ENCODE peak calls at places on chromosomes 3 and 15, in five cellular contexts. W, Y, C, M and D are unnamed samples. For H3K27me3, the result is how much of the 10 kb centered on the place peaks cover.

GRCh38 chr15:66425837-66426236 is 39.1 kb downstream of the MAP2K1 start:
- DNase-seq in M (no peak), W (no peak), Y (no peak), C (no peak), D (no peak)

GRCh38 chr15:56772868-56773639 is 39.7 kb upstream of the ZNF280D start:
- DNase-seq in W (no peak), Y (no peak), M (no peak), C (no peak), D (no peak)

GRCh38 chr15:39920510-39921273 is 626 bp upstream of the GPR176 start:
- DNase-seq in W (peak), C (peak), M (peak), Y (peak), D (peak)

GRCh38 chr3:129421236-129421883 is 7.1 kb downstream of the EFCAB12 start:
- DNase-seq in M (no peak), Y (no peak), C (no peak), W (no peak), D (no peak)

GRCh38 chr3:147404000-147404799 is 2.1 kb downstream of the ZIC4 start:
- DNase-seq in M (no peak), C (no peak), Y (no peak), W (no peak), D (no peak)

GRCh38 chr3:5004319-5005152 is 25.3 kb downstream of the BHLHE40 start:
- DNase-seq in C (no peak), M (no peak), Y (no peak), W (no peak), D (peak)

GRCh38 chr15:45802140-45802539 is 167.3 kb downstream of the SQOR start:
- DNase-seq in M (no peak), C (no peak), Y (no peak), W (no peak), D (no peak)

GRCh38 chr15:90234519-90234988 is 545 bp downstream of the GDPGP1 start:
- DNase-seq in Y (no peak), M (no peak), C (no peak), W (no peak), D (no peak)

GRCh38 chr15:64895285-64896065 is 16.2 kb upstream of the ANKDD1A start:
- DNase-seq in W (no peak), C (no peak), M (peak), Y (no peak), D (no peak)

GRCh38 chr15:74957301-74958035 is 896 bp upstream of the RPP25 start:
- DNase-seq in W (peak), Y (no peak), M (peak), C (no peak), D (no peak)

GRCh38 chr3:192957441-192957951 is 39.8 kb upstream of the MB21D2 start:
- DNase-seq in M (peak), C (no peak), Y (no peak), W (no peak), D (peak)

GRCh38 chr15:25858952-25859760 is 4.0 kb downstream of the ATP10A start:
- DNase-seq in Y (no peak), M (no peak), W (no peak), C (no peak), D (no peak)

GRCh38 chr3:80192871-80193270 is 425.1 kb upstream of the ROBO1 start:
- DNase-seq in M (no peak), W (no peak), Y (no peak), C (no peak), D (peak)

GRCh38 chr3:57011022-57011421 is 49.4 kb upstream of the SPATA12 start:
- DNase-seq in Y (no peak), C (no peak), W (no peak), M (no peak), D (no peak)

GRCh38 chr15:60223161-60223560 is 174.6 kb downstream of the ANXA2 start:
- DNase-seq in M (no peak), C (no peak), W (no peak), Y (no peak), D (peak)

GRCh38 chr15:74497584-74497983 is 36.6 kb upstream of the UBL7 start:
- DNase-seq in M (no peak), Y (no peak), C (no peak), W (no peak), D (peak)

GRCh38 chr15:67174864-67175573 is 79.4 kb downstream of the AAGAB start:
- DNase-seq in C (no peak), M (no peak), W (no peak), Y (no peak), D (peak)

GRCh38 chr3:155238845-155239244 is 54.6 kb downstream of the STRIT1 start:
- DNase-seq in W (no peak), Y (no peak), C (no peak), M (no peak), D (no peak)

GRCh38 chr3:126572343-126572742 is 13.6 kb upstream of the C3orf22 start:
- DNase-seq in W (no peak), Y (no peak), C (no peak), M (no peak), D (no peak)

GRCh38 chr15:85750807-85751730 is 43.7 kb downstream of the KLHL25 start:
- DNase-seq in C (peak), Y (no peak), M (no peak), W (peak), D (no peak)

GRCh38 chr3:63582943-63583500 is 69.5 kb upstream of the SNTN start:
- DNase-seq in Y (no peak), C (no peak), W (no peak), M (no peak), D (no peak)

GRCh38 chr3:14224895-14225294 is 46.3 kb downstream of the LSM3 start:
- DNase-seq in M (no peak), C (no peak), W (no peak), Y (no peak), D (peak)

GRCh38 chr15:70198441-70199123 is 100.9 kb upstream of the TLE3 start:
- DNase-seq in W (peak), M (no peak), C (no peak), Y (no peak), D (peak)

GRCh38 chr15:26260517-26261133 is 397.5 kb upstream of the ATP10A start:
- DNase-seq in Y (no peak), M (no peak), W (no peak), C (no peak), D (no peak)

GRCh38 chr3:71658131-71658530 is 67.1 kb downstream of the EIF4E3 start:
- DNase-seq in C (peak), Y (no peak), M (peak), W (no peak), D (peak)

GRCh38 chr3:128763967-128764366 is 38.0 kb downstream of the RAB7A start:
- DNase-seq in M (peak), Y (no peak), C (no peak), W (no peak), D (no peak)

GRCh38 chr3:194089357-194090177 is 46.4 kb upstream of the HES1 start:
- DNase-seq in C (peak), Y (no peak), M (peak), W (peak), D (peak)

GRCh38 chr3:73270839-73271483 is 209.5 kb downstream of the EBLN2 start:
- DNase-seq in Y (no peak), C (no peak), W (no peak), M (no peak), D (no peak)

GRCh38 chr3:66816110-66816761 is 181.9 kb upstream of the KBTBD8 start:
- DNase-seq in M (no peak), W (no peak), C (no peak), Y (no peak), D (peak)

GRCh38 chr3:11214451-11214987 is 57.7 kb upstream of the ATG7 start:
- DNase-seq in C (no peak), Y (no peak), W (no peak), M (no peak), D (no peak)

GRCh38 chr15:100042558-100042957 is 299.2 kb downstream of the ADAMTS17 start:
- DNase-seq in C (no peak), Y (no peak), W (no peak), M (no peak), D (peak)

GRCh38 chr15:71195242-71195641 is 80.0 kb downstream of the THSD4 start:
- DNase-seq in C (no peak), M (no peak), W (no peak), Y (no peak), D (peak)

GRCh38 chr3:14772533-14773138 is 46.1 kb upstream of the FGD5 start:
- DNase-seq in C (no peak), W (peak), Y (no peak), M (peak), D (no peak)

GRCh38 chr3:64454179-64454578 is 228.9 kb upstream of the PRICKLE2 start:
- DNase-seq in M (no peak), Y (no peak), W (no peak), C (no peak), D (peak)

GRCh38 chr3:23002846-23003800 is 200.0 kb upstream of the UBE2E2 start:
- DNase-seq in C (no peak), W (no peak), M (peak), Y (no peak), D (peak)

GRCh38 chr3:179321585-179322322 is 1.1 kb upstream of the ZNF639 start:
- DNase-seq in M (peak), W (no peak), C (no peak), Y (no peak), D (peak)

GRCh38 chr3:153001428-153001827 is 160.6 kb upstream of the RAP2B start:
- DNase-seq in C (no peak), M (no peak), Y (no peak), W (no peak), D (peak)

GRCh38 chr3:133989931-133990702 is 39.6 kb downstream of the SLCO2A1 start:
- DNase-seq in C (no peak), W (no peak), M (no peak), Y (no peak), D (no peak)

GRCh38 chr3:50163572-50163971 is 8.4 kb downstream of the SEMA3F start:
- DNase-seq in W (no peak), M (no peak), Y (no peak), C (no peak), D (no peak)
- H3K4me3 ChIP-seq in W (no peak), M (no peak), Y (no peak), C (no peak), D (no peak)

DNA sequence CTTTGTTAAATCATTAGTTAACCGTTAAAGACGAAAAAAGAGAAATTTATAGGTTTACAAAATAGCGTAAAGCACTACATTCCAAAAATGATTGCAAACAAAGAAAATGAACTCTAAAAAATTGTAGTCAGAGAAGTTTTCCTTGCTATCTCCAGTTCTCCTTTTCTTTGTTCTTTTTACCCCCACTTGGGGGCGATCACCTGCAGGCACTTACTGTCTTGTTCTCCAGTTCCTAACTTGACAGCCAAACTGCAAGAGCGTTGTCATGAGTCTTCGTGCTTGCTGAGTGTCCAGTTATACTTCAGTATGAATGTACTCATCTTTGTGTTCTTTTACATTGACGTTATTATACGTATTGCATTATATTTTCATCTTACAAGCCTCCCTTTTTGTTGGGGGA is 54.5 kb downstream of the CHD2 start:
- DNase-seq in W (no peak), M (no peak), Y (no peak), C (no peak), D (no peak)
- TF ChIP-seq CTCF in W (peak), M (peak), Y (peak), C (no peak), D (peak)

DNA sequence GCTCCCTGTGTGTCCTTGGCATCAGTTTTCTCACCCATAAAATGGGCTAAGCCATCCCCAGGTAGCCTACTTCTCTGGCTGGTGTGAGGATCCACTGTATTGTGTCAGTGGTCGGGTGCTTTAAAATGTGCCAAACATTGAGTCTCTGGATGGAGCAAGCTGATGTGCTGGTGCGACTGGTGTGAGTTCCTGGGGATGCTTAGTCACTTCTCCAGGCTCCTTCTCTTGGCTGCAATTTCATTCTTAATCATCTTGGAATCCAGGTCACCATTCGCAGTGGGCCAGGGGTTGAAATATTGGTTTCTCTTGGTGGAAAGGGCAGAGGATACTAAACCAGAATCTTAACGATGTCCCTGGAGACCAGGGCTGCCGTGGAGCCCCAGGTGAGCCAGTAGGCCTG is 29.3 kb downstream of the SCN5A start:
- DNase-seq in Y (no peak), W (no peak), M (no peak), C (no peak), D (no peak)
- H3K27me3 ChIP-seq in Y (under half), W (under half), M (under half), C (under half), D (under half)

DNA sequence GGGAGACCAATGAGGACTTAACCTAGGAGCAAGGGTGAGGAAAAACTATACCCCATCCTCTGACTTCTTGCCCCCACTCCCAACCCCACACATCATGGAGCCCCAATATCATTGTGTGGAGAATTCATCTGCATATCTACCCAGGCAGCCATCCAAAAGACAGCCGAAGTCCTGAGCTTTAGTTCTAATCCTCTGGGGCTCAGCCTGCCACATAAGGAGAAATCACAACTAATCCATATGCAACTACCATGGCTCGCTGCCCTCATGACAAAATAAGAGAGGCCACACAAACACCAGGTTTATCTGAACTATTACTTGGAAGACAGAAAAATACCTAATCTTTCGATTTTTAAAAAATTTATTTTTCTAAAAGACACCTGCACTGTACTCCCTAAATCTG is 17.7 kb downstream of the HEXA start:
- DNase-seq in Y (no peak), M (no peak), C (no peak), W (no peak), D (no peak)
- H3K4me3 ChIP-seq in Y (no peak), M (no peak), C (no peak), W (no peak), D (no peak)

GRCh38 chr3:69386535-69387385 is 872 bp upstream of the FRMD4B start:
- DNase-seq in Y (no peak), W (no peak), C (no peak), M (no peak), D (peak)

GRCh38 chr3:69388241-69388640 is 2.4 kb upstream of the FRMD4B start:
- DNase-seq in M (no peak), Y (no peak), W (no peak), C (no peak), D (no peak)

GRCh38 chr3:69385033-69385722 is 710 bp downstream of the FRMD4B start:
- DNase-seq in M (no peak), Y (no peak), C (no peak), W (no peak), D (no peak)

GRCh38 chr3:69384379-69384778 is 1.5 kb downstream of the FRMD4B start:
- DNase-seq in W (no peak), Y (no peak), M (no peak), C (no peak), D (no peak)

GRCh38 chr3:69385723-69386483 is at the start of gene FRMD4B:
- DNase-seq in Y (no peak), M (peak), C (peak), W (peak), D (no peak)
- TF ChIP-seq CTCF in Y (no peak), M (peak), C (no peak), W (no peak), D (peak)

GRCh38 chr3:59438492-59438891 is 388.7 kb upstream of the CFAP20DC start:
- DNase-seq in W (no peak), C (no peak), M (no peak), Y (no peak), D (peak)
- H3K27me3 ChIP-seq in W (under half), C (under half), M (under half), Y (under half), D (under half)